ENCODE peak calls at places on chromosomes 2 and 18, in five cellular contexts. E is pancreas, Q is AG09319, X is BJ, W is AG09309. H is an unnamed sample.

GRCh38 chr18:43017622-43018021 is 97.9 kb downstream of the RIT2 start:
- DNase-seq in E (no peak), Q (no peak), X (no peak), W (no peak), H (no peak)

GRCh38 chr18:23591011-23591410 is 4.7 kb upstream of the NPC1 start:
- DNase-seq in E (no peak), Q (no peak), X (no peak), W (no peak), H (no peak)

GRCh38 chr18:3625717-3626091 is 175.7 kb downstream of the TGIF1 start:
- DNase-seq in E (no peak), Q (no peak), X (no peak), W (no peak), H (no peak)

GRCh38 chr2:101205521-101205998 is 47.1 kb upstream of the CNOT11 start:
- DNase-seq in E (peak; percentile 68), Q (peak; percentile 78), X (no peak), W (peak; percentile 68), H (peak; percentile 55)

GRCh38 chr18:28736223-28736622 is 559.3 kb upstream of the CDH2 start:
- DNase-seq in E (no peak), Q (no peak), X (no peak), W (no peak), H (no peak)

GRCh38 chr2:190869721-190870120 is 10.9 kb upstream of the GLS start:
- DNase-seq in E (no peak), Q (no peak), X (no peak), W (no peak), H (no peak)

GRCh38 chr2:65402339-65402738 is 30.1 kb downstream of the SPRED2 start:
- DNase-seq in E (no peak), Q (no peak), X (no peak), W (no peak), H (no peak)

GRCh38 chr18:61556862-61557261 is 223.6 kb downstream of the CDH20 start:
- DNase-seq in E (no peak), Q (no peak), X (no peak), W (no peak), H (no peak)

GRCh38 chr2:88865801-88866353 is 174.4 kb downstream of the RPIA start:
- DNase-seq in E (no peak), Q (no peak), X (no peak), W (no peak), H (no peak)

GRCh38 chr2:88871336-88871735 is 179.9 kb downstream of the RPIA start:
- DNase-seq in E (no peak), Q (no peak), X (no peak), W (no peak), H (no peak)

GRCh38 chr2:88870267-88870839 is 178.9 kb downstream of the RPIA start:
- DNase-seq in E (no peak), Q (no peak), X (no peak), W (no peak), H (no peak)

GRCh38 chr2:88866756-88867155 is 175.3 kb downstream of the RPIA start:
- DNase-seq in E (no peak), Q (no peak), X (no peak), W (no peak), H (no peak)

DNA sequence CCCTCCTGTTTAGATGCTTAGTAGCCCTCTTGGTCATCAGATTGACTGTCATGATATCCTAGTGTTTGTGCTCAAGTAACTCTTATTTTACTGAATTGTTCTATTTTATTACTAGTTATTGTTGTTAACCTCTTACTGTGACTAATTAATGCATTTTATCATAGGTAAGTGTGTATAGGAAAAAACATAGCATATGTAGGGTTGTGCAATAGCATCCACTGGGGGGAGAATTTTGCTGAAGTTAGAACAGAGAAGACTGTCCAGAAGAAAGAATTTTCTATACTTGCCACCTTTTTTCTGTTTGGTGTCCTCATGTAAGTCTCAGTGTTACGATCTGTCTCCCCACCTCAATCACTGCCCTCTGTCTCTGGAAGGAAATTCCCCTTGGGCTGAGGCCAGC is 177.4 kb downstream of the RPIA start:
- DNase-seq in E (no peak), Q (no peak), X (no peak), W (no peak), H (no peak)
- TF ChIP-seq CTCF in E (no peak), Q (no peak), X (no peak), W (no peak), H (no peak)

GRCh38 chr2:142879191-142879590 is 1.7 kb downstream of the KYNU start:
- DNase-seq in E (no peak), Q (no peak), X (no peak), W (no peak), H (no peak)

GRCh38 chr2:142875642-142876041 is 1.8 kb upstream of the KYNU start:
- DNase-seq in E (no peak), Q (no peak), X (no peak), W (no peak), H (no peak)

GRCh38 chr2:142876423-142876822 is 1.0 kb upstream of the KYNU start:
- DNase-seq in E (no peak), Q (no peak), X (no peak), W (no peak), H (no peak)

GRCh38 chr2:142878061-142878741 is 737 bp downstream of the KYNU start:
- DNase-seq in E (no peak), Q (no peak), X (no peak), W (no peak), H (no peak)

DNA sequence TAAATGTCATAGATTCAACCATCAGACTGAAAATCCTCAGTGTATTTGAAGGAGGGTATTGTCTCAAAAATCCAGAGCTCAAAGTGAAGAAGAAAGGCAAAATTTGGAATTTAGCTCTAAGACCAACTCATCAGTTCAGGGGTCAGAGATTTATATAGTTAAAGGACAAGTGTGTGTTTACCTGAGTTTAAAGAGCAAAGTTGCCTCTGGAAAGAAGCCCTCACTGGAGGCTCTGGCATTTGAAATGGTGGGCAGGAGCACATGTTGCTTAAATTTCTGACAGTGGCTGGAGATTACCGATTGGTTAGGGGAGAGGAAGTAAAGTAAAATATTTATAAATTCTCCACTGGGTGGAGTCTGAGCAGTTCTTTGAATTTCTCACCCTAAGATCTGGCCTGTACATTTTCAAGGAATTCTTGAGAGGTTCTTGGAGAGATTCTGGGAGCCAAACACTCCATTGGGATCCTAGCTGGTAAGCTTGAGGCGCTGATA is at the start of gene KYNU:
- DNase-seq in E (no peak), Q (no peak), X (no peak), W (no peak), H (peak; percentile 21)
- TF ChIP-seq CTCF in E (no peak), Q (no peak), X (peak; percentile 4), W (no peak), H (no peak)

DNA sequence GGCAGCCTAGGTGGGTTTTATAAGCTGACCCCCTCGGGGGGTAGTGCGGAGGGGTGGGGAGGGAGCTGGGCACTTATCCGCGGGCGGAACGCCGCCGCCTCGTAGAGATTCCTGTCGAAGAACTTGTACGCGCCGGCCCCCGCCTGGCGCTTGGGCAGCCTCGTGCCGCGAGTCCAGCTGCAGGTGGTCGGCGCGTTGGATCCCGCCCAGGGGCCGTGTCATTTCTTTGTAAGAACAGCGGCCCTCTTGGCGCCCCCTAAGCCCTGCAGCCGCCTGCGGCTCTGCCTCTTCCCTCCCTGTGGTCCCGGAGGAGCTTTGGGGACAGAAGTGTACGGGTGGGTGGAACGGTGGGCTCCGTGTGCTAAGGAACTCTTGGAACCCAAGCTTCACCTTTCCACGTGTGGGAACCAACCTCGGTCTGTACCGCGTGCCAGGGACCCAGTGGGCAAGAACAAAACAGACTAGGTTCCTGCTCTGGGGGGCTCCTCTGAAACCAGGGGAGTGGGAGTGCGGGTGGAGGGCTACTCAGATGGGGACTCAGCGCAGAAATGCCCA is 1.2 kb downstream of the GPC1 start:
- DNase-seq in E (no peak), Q (no peak), X (no peak), W (no peak), H (no peak)
- TF ChIP-seq CTCF in E (no peak), Q (no peak), X (peak; percentile 20), W (no peak), H (no peak)

GRCh38 chr2:99621106-99621505 is 131.3 kb upstream of the REV1 start:
- DNase-seq in E (no peak), Q (no peak), X (no peak), W (no peak), H (no peak)

GRCh38 chr2:99618579-99619097 is 128.8 kb upstream of the REV1 start:
- DNase-seq in E (no peak), Q (no peak), X (no peak), W (no peak), H (no peak)

GRCh38 chr2:99617811-99618210 is 128.0 kb upstream of the REV1 start:
- DNase-seq in E (no peak), Q (no peak), X (no peak), W (no peak), H (no peak)

GRCh38 chr2:99622578-99622977 is 132.8 kb upstream of the REV1 start:
- DNase-seq in E (no peak), Q (no peak), X (no peak), W (no peak), H (no peak)

GRCh38 chr2:99619211-99619610 is 129.4 kb upstream of the REV1 start:
- DNase-seq in E (no peak), Q (no peak), X (no peak), W (no peak), H (no peak)
- TF ChIP-seq CTCF in E (no peak), Q (no peak), X (no peak), W (no peak), H (no peak)

DNA sequence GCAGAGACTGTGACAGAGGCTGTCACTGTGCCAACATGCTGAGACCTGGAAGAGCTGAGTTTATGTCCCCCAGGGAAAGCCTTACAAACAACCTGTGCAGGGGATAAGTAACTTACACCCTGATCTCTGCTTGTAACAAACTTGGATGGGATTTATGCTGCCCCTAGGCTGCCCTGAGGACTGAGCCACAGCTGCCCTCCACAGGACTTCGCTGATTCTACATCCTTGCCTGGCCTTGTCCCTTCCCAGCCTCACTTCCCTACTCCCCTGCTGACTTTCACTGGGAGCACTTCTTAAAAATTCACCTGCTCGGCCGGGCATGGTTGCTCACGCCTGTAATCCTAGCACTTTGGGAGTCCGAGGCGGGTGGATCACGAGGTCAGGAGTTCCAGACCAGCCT is 45.9 kb upstream of the ASAP2 start:
- DNase-seq in E (no peak), Q (no peak), X (no peak), W (no peak), H (no peak)
- TF ChIP-seq CTCF in E (no peak), Q (no peak), X (no peak), W (no peak), H (no peak)

GRCh38 chr2:60453301-60453700 is 100.2 kb downstream of the BCL11A start:
- DNase-seq in E (no peak), Q (no peak), X (no peak), W (no peak), H (no peak)
- TF ChIP-seq CTCF in E (no peak), Q (no peak), X (no peak), W (no peak), H (no peak)

DNA sequence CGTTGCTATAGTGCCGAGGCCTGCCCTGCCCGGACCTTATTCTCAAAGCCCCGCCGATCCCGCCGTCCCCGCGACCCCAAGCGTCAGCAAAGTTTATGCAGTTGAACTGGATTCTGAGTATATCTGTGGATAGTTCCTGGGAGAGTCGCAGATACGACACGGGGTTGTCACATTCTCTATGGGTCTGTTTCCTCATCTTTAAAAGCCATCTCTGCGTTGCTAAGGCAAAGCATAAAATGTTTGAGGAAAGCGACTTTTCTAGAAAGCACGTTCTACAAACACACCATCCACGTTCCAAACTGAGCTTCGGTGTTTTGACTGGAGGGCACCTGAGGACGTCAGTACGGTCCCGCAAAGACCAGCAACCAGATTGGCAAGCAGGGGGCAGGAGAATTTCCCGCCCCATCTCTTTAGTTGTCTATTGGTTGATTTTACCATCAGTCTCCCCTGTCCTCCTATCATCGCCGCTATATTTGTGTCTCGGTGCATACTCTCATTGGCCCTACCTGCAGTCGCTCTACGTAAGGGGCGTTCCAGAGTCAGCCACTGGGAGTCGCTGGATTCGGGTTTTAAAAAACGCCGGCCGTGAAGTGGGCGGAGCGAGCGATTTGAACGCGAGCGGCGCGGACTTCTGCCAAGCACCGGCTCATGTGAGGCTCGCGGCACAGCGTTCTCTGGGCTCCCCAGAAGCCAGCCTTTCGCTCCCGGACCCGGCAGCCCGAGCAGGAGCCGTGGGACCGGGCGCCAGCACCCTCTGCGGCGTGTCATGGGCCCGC is at the start of gene CENPA:
- DNase-seq in E (peak; percentile 98), Q (peak; percentile 99), X (peak; percentile 99), W (peak; percentile 99), H (peak; percentile 99)
- TF ChIP-seq CTCF in E (no peak), Q (peak; percentile 2), X (peak; percentile 15), W (no peak), H (no peak)

H was measured in GM20000.